ENCODE peak calls at places on chromosomes 16 and 17, in four cellular contexts. B is NCI-H345, I is H9, J is pancreas. H is an unnamed sample.

GRCh38 chr16:27245276-27246231 is 23.0 kb downstream of the NSMCE1 start:
- DNase-seq in B (no peak), I (peak), J (no peak), H (no peak)

GRCh38 chr17:12982224-12982623 is 35.6 kb downstream of the ELAC2 start:
- DNase-seq in B (no peak), I (no peak), J (no peak), H (no peak)

GRCh38 chr16:57360321-57360935 is 1.8 kb downstream of the CCL22 start:
- DNase-seq in I (no peak), J (no peak), B (no peak), H (no peak)

GRCh38 chr17:61670691-61671090 is 79.7 kb upstream of the NACA2 start:
- DNase-seq in J (no peak), B (no peak), I (no peak), H (no peak)

GRCh38 chr16:50303041-50303604 is 36.8 kb downstream of the ADCY7 start:
- DNase-seq in J (no peak), I (peak), B (no peak), H (no peak)

GRCh38 chr17:28101919-28102318 is 59.4 kb downstream of the NLK start:
- DNase-seq in J (no peak), I (no peak), B (no peak), H (no peak)

GRCh38 chr17:42337442-42337841 is 49.1 kb downstream of the STAT5A start:
- DNase-seq in J (no peak), I (no peak), B (no peak), H (no peak)

GRCh38 chr17:2190014-2190413 is 113.6 kb downstream of the SMG6 start:
- DNase-seq in B (no peak), J (no peak), I (no peak), H (no peak)

GRCh38 chr17:67942810-67943209 is 53.5 kb downstream of the C17orf58 start:
- DNase-seq in B (no peak), I (no peak), J (no peak), H (no peak)

GRCh38 chr17:17683710-17684365 is 2.6 kb downstream of the RAI1 start:
- DNase-seq in I (no peak), J (no peak), B (no peak), H (no peak)